ENCODE peak calls at places on chromosomes 6 and 20, in six cellular contexts. L is fibroblast of mammary gland, O is ovary, Y is A673, K is B cell, J is H1. I is an unnamed sample.

GRCh38 chr20:33273117-33273851 is 9.7 kb upstream of the BPIFB1 start:
- DNase-seq in L (no peak), O (no peak), Y (no peak), K (no peak), J (no peak), I (peak)

GRCh38 chr6:26556263-26557070 is 18.3 kb downstream of the HMGN4 start:
- DNase-seq in L (peak), O (peak), Y (peak), K (no peak), J (no peak), I (peak)

GRCh38 chr6:15527838-15528617 is 134.8 kb downstream of the DTNBP1 start:
- DNase-seq in L (no peak), O (no peak), Y (no peak), K (no peak), J (no peak), I (no peak)

GRCh38 chr20:5342031-5342430 is 25.3 kb upstream of the PROKR2 start:
- DNase-seq in L (peak), O (no peak), Y (no peak), K (no peak), J (no peak), I (no peak)

GRCh38 chr6:99492137-99492536 is 23.1 kb downstream of the USP45 start:
- DNase-seq in L (no peak), O (no peak), Y (no peak), K (no peak), J (no peak), I (no peak)

GRCh38 chr20:2305479-2305878 is 9.7 kb downstream of the TGM3 start:
- DNase-seq in L (no peak), O (no peak), Y (no peak), K (no peak), J (no peak), I (no peak)

GRCh38 chr20:24066075-24066700 is 77.6 kb upstream of the GGTLC1 start:
- DNase-seq in L (no peak), O (no peak), Y (no peak), K (no peak), J (no peak), I (peak)

GRCh38 chr6:156767603-156768467 is 9.3 kb upstream of the ARID1B start:
- DNase-seq in L (peak), O (no peak), Y (no peak), K (peak), J (no peak), I (no peak)

GRCh38 chr20:8132632-8133587 is 844 bp downstream of the PLCB1 start:
- DNase-seq in L (peak), O (peak), Y (no peak), K (no peak), J (no peak), I (peak)

GRCh38 chr6:114342826-114343781 is at the start of gene HS3ST5:
- DNase-seq in L (peak), O (no peak), Y (peak), K (no peak), J (no peak), I (peak)

GRCh38 chr20:51579137-51579536 is 36.6 kb upstream of the NFATC2 start:
- DNase-seq in L (peak), O (no peak), Y (no peak), K (no peak), J (no peak), I (no peak)

GRCh38 chr20:571754-572331 is 28.3 kb upstream of the CSNK2A1 start:
- DNase-seq in L (peak), O (peak), Y (no peak), K (no peak), J (no peak), I (no peak)

GRCh38 chr6:166864333-166864732 is 92.0 kb downstream of the RNASET2 start:
- DNase-seq in L (no peak), O (no peak), Y (no peak), K (no peak), J (no peak), I (no peak)

GRCh38 chr6:146990821-146991798 is 213.1 kb upstream of the STXBP5 start:
- DNase-seq in L (peak), O (no peak), Y (peak), K (no peak), J (no peak), I (no peak)

GRCh38 chr20:44950368-44950767 is 9.8 kb downstream of the TOMM34 start:
- DNase-seq in L (no peak), O (no peak), Y (no peak), K (no peak), J (no peak), I (no peak)

GRCh38 chr6:80607814-80608391 is 501.4 kb downstream of the BCKDHB start:
- DNase-seq in L (peak), O (no peak), Y (peak), K (no peak), J (no peak), I (no peak)

GRCh38 chr6:16129623-16130243 is 847 bp downstream of the MYLIP start:
- DNase-seq in L (peak), O (peak), Y (peak), K (no peak), J (no peak), I (peak)

GRCh38 chr6:164034602-164035140 is 620.2 kb downstream of the QKI start:
- DNase-seq in L (no peak), O (no peak), Y (no peak), K (no peak), J (no peak), I (no peak)

GRCh38 chr20:50001784-50002311 is 19.1 kb downstream of the SNAI1 start:
- DNase-seq in L (no peak), O (no peak), Y (no peak), K (no peak), J (no peak), I (peak)

GRCh38 chr6:76495909-76496308 is 423.4 kb upstream of the IMPG1 start:
- DNase-seq in L (no peak), O (no peak), Y (no peak), K (no peak), J (no peak), I (peak)

GRCh38 chr6:44925100-44925739 is 402.9 kb upstream of the RUNX2 start:
- DNase-seq in L (peak), O (no peak), Y (peak), K (no peak), J (no peak), I (peak)

GRCh38 chr6:84825461-84825860 is 61.1 kb upstream of the TBX18 start:
- DNase-seq in L (peak), O (no peak), Y (peak), K (no peak), J (no peak), I (no peak)

GRCh38 chr20:62702886-62703852 is 5.5 kb upstream of the NTSR1 start:
- DNase-seq in L (peak), O (no peak), Y (peak), K (no peak), J (no peak), I (peak)

GRCh38 chr6:42104807-42105713 is 37.4 kb downstream of the C6orf132 start:
- DNase-seq in L (no peak), O (no peak), Y (no peak), K (no peak), J (no peak), I (no peak)

GRCh38 chr6:78599526-78599925 is 267.8 kb upstream of the IRAK1BP1 start:
- DNase-seq in L (peak), O (no peak), Y (no peak), K (no peak), J (no peak), I (no peak)

GRCh38 chr20:63737690-63737939 is 1.2 kb downstream of the LIME1 start:
- DNase-seq in L (no peak), O (peak), Y (no peak), K (no peak), J (no peak), I (no peak)

GRCh38 chr20:34904202-34904621 is 27.8 kb downstream of the ACSS2 start:
- DNase-seq in L (peak), O (no peak), Y (no peak), K (no peak), J (no peak), I (no peak)

GRCh38 chr6:160679402-160679769 is 15.3 kb upstream of the LPA start:
- DNase-seq in L (no peak), O (peak), Y (peak), K (no peak), J (peak), I (no peak)
- TF ChIP-seq CTCF in L (no peak), O (no peak), Y (peak), K (no peak), J (peak), I (no peak)

DNA sequence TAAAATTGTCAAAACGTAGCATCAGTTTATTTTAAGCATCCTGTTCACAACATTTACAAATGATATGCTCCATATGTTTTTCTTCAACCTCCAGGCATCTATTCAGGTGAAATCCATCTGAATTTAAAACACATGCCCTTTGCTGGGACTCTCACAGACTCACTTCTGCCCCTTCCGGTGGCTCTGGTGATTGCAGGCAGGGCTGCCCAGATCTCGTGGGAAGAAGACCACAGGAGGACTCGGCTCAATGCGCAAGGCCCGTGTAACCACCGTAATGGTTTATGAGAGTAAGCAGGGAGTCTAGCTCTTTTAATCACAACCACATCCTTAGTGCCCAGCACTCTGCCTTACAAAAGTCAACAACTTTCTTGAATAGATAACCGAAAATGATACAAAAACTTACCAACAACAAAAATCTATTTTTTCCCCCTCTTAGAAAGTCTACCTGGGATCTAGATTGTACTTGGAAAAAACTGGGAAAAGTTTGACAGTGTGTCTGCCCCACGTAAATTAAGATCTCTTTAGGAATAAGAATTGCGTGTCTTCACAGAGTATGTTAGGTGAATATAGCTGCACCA is 139.1 kb downstream of the KIF16B start:
- DNase-seq in L (peak), O (peak), Y (peak), K (peak), J (peak), I (peak)
- TF ChIP-seq CTCF in L (peak), O (no peak), Y (peak), K (peak), J (peak), I (peak)

DNA sequence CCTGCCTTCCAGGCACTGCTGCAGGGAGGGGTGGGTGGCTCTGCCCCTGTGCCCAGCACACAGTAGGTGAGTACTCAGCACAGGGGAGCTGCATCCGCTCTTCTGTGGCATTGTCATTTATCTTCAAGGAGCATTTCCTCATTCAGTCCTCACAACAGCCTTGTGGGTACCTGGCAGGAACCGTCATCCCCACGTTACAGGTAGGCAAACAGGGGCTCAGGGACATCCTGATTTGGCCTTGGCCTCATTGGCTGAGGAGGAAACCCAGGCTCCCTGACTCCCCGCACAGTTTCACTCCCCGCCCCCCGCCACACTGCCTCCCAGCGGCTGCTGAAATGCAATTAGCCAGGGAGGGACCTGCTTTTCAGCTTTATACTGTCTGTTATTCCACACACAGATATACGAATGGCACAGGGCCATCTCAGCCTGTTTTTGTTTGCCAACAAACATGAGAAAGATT is 24.3 kb upstream of the PNPLA1 start:
- DNase-seq in L (no peak), O (no peak), Y (no peak), K (no peak), J (no peak), I (peak)
- TF ChIP-seq CTCF in L (no peak), O (no peak), Y (no peak), K (no peak), J (peak), I (no peak)

GRCh38 chr20:56995157-56995556 is 271.3 kb downstream of the BMP7 start:
- DNase-seq in L (no peak), O (no peak), Y (no peak), K (no peak), J (no peak), I (no peak)

GRCh38 chr20:56994006-56994405 is 272.4 kb downstream of the BMP7 start:
- DNase-seq in L (no peak), O (no peak), Y (no peak), K (no peak), J (no peak), I (no peak)

GRCh38 chr20:56993020-56993419 is 273.4 kb downstream of the BMP7 start:
- DNase-seq in L (no peak), O (no peak), Y (no peak), K (no peak), J (no peak), I (no peak)

GRCh38 chr20:56996533-56996932 is 269.9 kb downstream of the BMP7 start:
- DNase-seq in L (no peak), O (no peak), Y (no peak), K (no peak), J (no peak), I (no peak)

DNA sequence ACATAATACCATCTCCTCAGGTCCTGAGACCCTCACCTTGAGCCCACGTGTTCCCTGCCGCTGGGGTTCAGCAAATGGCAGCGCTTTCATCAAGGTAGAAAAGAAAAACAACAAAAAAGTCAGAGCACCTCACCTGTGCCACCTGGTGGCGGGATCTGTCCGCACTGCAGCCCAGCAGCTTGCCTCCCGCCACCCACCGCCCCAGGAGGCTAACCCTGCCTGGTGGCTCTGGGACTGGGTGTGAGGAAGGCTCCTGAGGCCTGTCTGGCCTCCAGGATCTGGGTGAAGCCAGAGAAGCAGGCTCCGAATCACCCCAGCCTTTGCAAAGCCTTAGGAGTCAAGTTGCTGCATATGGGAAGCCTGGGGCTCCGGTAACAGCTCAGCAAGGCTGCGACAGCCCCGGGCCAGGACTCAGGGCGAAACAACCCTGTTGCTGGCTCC is 270.8 kb downstream of the BMP7 start:
- DNase-seq in L (peak), O (no peak), Y (peak), K (no peak), J (peak), I (peak)
- TF ChIP-seq CTCF in L (peak), O (no peak), Y (peak), K (peak), J (peak), I (peak)

GRCh38 chr20:3753098-3753497 is 14.5 kb downstream of the ADISSP start:
- DNase-seq in L (peak), O (peak), Y (peak), K (peak), J (no peak), I (peak)
- TF ChIP-seq CTCF in L (peak), O (peak), Y (peak), K (peak), J (peak), I (peak)

DNA sequence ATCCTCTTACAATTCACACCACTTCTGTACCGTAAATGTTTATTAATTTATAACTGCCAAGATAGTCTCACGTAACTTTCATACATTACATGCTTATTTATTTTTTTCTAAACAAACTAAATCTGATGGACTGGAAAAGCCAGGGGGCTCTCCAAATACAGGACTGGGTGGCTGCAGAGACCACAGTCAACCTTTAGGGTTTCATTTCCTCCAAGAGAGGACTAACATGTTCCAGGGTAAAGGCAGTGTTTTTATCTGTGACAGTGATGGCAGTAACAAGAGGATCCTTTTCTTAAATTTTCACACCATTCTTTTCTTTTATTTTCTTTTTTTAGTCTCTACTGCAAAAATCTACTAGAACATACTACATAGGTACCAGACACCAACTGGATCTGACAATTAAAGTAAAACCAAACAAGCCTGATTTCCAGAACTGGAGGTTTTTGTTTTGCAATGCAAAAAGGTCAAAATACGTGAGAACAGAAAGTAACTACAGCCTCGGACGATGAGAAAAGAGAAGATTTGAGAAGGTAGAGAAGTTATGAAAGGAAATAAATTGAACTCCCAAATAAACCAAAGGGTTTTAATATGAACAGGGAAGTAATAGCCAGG is 1.2 kb downstream of the LMBRD1 start:
- DNase-seq in L (no peak), O (no peak), Y (no peak), K (peak), J (no peak), I (peak)
- TF ChIP-seq CTCF in L (no peak), O (no peak), Y (no peak), K (peak), J (no peak), I (no peak)

GRCh38 chr6:168133707-168134398 is 54.8 kb upstream of the FRMD1 start:
- DNase-seq in L (no peak), O (no peak), Y (no peak), K (no peak), J (no peak), I (no peak)

GRCh38 chr6:168131464-168132415 is 52.7 kb upstream of the FRMD1 start:
- DNase-seq in L (no peak), O (no peak), Y (no peak), K (no peak), J (no peak), I (no peak)

GRCh38 chr6:168132531-168133184 is 53.6 kb upstream of the FRMD1 start:
- DNase-seq in L (peak), O (peak), Y (peak), K (no peak), J (peak), I (peak)

GRCh38 chr6:168134399-168135201 is 55.6 kb upstream of the FRMD1 start:
- DNase-seq in L (no peak), O (no peak), Y (no peak), K (no peak), J (no peak), I (no peak)

DNA sequence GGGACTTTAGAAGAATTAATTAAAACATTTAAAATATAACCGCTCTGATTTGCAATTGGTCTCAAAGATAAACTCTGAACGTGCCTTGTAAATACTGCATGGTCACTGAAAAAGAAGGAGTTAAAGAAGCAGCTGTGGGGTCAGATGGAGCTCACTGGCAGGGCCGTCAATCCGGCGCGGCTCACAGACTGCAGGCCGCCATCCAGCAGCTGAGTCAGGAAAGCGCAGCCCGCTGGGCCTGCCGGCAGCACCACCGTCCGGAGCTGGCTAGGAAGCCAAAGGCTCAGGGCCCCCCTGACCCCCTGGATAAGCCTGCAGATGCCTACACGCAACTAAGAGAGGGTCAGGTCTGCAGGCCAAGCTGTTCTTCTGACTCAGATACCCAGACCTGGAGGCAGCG is 54.2 kb upstream of the FRMD1 start:
- DNase-seq in L (peak), O (peak), Y (no peak), K (no peak), J (no peak), I (no peak)
- TF ChIP-seq CTCF in L (no peak), O (no peak), Y (no peak), K (no peak), J (no peak), I (no peak)

GRCh38 chr6:28531479-28532128 is 5.9 kb downstream of the GPX5 start:
- DNase-seq in L (peak), O (no peak), Y (peak), K (no peak), J (no peak), I (no peak)
- TF ChIP-seq CTCF in L (peak), O (no peak), Y (peak), K (no peak), J (no peak), I (no peak)

DNA sequence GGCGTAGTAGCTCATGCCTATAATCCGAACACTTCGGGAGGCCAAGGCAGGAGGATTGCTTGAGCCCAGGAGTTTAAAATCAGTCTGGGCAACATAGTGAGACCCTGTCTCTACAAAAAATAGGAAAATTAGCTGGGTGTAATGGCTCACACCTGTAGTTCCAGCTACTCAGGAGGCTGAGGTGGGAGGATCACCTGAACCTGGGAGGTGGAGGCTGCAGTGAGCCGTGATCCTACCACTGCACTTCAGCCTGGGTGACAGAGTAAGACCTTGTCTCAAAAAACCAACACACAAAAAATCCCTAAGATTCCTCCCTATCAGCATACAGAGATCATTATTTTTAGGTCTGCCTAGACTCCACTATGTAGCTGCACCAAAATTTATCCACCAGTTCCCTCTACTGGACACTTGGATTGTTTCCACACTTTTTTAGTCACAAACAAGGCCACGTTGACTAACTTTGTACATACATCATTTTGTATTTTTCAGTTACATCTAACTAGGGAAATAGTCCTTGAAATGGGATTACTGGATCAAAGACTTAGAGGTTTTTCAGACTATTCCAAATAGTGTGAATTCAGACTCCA is 3.6 kb upstream of the PHF1 start:
- DNase-seq in L (peak), O (no peak), Y (no peak), K (no peak), J (no peak), I (no peak)
- TF ChIP-seq CTCF in L (peak), O (no peak), Y (peak), K (no peak), J (no peak), I (no peak)

I was measured in activated CD8-positive, alpha-beta T cell treated with anti-CD3 and anti-CD28 coated beads for 36 hours.